ENCODE peak calls at places on chromosome 20, in seven cellular contexts. N is B cell, J is pancreas, F is OCI-LY7, T is tibial nerve, M is foreskin fibroblast, S is progenitor cell of endocrine pancreas. V is an unnamed sample.

GRCh38 chr20:142290-142689 is at the start of gene DEFB126:
- DNase-seq in F (no peak), T (no peak), N (no peak), M (no peak), S (no peak), J (no peak), V (no peak)

GRCh38 chr20:30922129-30922528 is 335.3 kb upstream of the DEFB115 start:
- DNase-seq in F (no peak), J (no peak), N (no peak), T (no peak), S (no peak), M (no peak), V (no peak)

GRCh38 chr20:57439432-57439831 is 48.2 kb downstream of the RBM38 start:
- DNase-seq in M (no peak), N (no peak), T (no peak), J (peak), F (no peak), S (no peak), V (no peak)

GRCh38 chr20:37911262-37911661 is 8.3 kb downstream of the VSTM2L start:
- DNase-seq in T (no peak), J (no peak), M (no peak), N (no peak), F (no peak), S (no peak), V (no peak)

GRCh38 chr20:43662943-43663655 is 3.8 kb upstream of the MYBL2 start:
- DNase-seq in J (no peak), T (no peak), S (no peak), F (no peak), N (no peak), M (peak), V (no peak)

GRCh38 chr20:444862-445426 is 17.4 kb downstream of the TBC1D20 start:
- DNase-seq in J (no peak), T (no peak), S (no peak), M (peak), F (no peak), N (no peak), V (no peak)

GRCh38 chr20:3168079-3168828 is 5.1 kb downstream of the LZTS3 start:
- DNase-seq in J (peak), F (no peak), S (peak), N (peak), M (no peak), T (no peak), V (no peak)

GRCh38 chr20:3318226-3318884 is 79.4 kb upstream of the SLC4A11 start:
- DNase-seq in M (no peak), S (no peak), T (no peak), F (no peak), N (no peak), J (no peak), V (no peak)

GRCh38 chr20:53834044-53834442 is 236.4 kb downstream of the BCAS1 start:
- DNase-seq in N (peak), J (no peak), S (no peak), F (peak), T (no peak), M (peak), V (no peak)

GRCh38 chr20:53079483-53079810 is 107.3 kb downstream of the TSHZ2 start:
- DNase-seq in F (no peak), S (no peak), J (no peak), N (no peak), M (no peak), T (no peak), V (no peak)

GRCh38 chr20:33871362-33871761 is 60.2 kb downstream of the CHMP4B start:
- DNase-seq in F (no peak), T (no peak), N (no peak), M (peak), J (no peak), S (no peak), V (no peak)

GRCh38 chr20:13659288-13659687 is 20.6 kb upstream of the TASP1 start:
- DNase-seq in T (no peak), J (no peak), S (no peak), N (peak), M (no peak), F (peak), V (no peak)

GRCh38 chr20:40254023-40254772 is 434.8 kb downstream of the MAFB start:
- DNase-seq in F (no peak), J (no peak), N (no peak), M (no peak), T (no peak), S (no peak), V (no peak)

GRCh38 chr20:21519136-21519584 is 5.3 kb upstream of the NKX2-2 start:
- DNase-seq in F (no peak), T (no peak), M (no peak), N (no peak), J (no peak), S (no peak), V (no peak)

GRCh38 chr20:60990647-60991046 is 261.4 kb upstream of the CDH4 start:
- DNase-seq in T (no peak), S (no peak), N (no peak), M (no peak), F (no peak), J (no peak), V (no peak)

GRCh38 chr20:37941332-37941731 is 38.4 kb downstream of the VSTM2L start:
- DNase-seq in M (no peak), J (no peak), N (no peak), F (no peak), T (no peak), S (no peak), V (no peak)

GRCh38 chr20:63042448-63043071 is 35.8 kb upstream of the BHLHE23 start:
- DNase-seq in M (no peak), J (no peak), F (no peak), S (no peak), T (no peak), N (no peak), V (no peak)

GRCh38 chr20:13788167-13788834 is 3.5 kb downstream of the NDUFAF5 start:
- DNase-seq in M (peak), F (peak), N (peak), J (peak), T (peak), S (no peak), V (no peak)

GRCh38 chr20:8721098-8721497 is 347.8 kb upstream of the PLCB4 start:
- DNase-seq in S (peak), M (peak), J (peak), N (peak), F (peak), T (peak), V (no peak)

GRCh38 chr20:12595841-12596240 is 412.9 kb upstream of the SPTLC3 start:
- DNase-seq in T (no peak), M (no peak), N (no peak), F (no peak), S (no peak), J (no peak), V (no peak)

GRCh38 chr20:8790442-8791074 is 278.3 kb upstream of the PLCB4 start:
- DNase-seq in S (peak), N (peak), T (peak), J (no peak), F (peak), M (peak), V (no peak)

GRCh38 chr20:22204801-22205200 is 379.6 kb downstream of the FOXA2 start:
- DNase-seq in M (no peak), N (no peak), S (no peak), T (no peak), F (no peak), J (no peak), V (no peak)

GRCh38 chr20:41632896-41633295 is 14.7 kb upstream of the CHD6 start:
- DNase-seq in S (no peak), J (no peak), F (no peak), M (peak), T (no peak), N (peak), V (no peak)

GRCh38 chr20:38334016-38334415 is 12.3 kb upstream of the LBP start:
- DNase-seq in F (no peak), J (no peak), M (no peak), S (no peak), T (no peak), N (no peak), V (no peak)

GRCh38 chr20:45444050-45444449 is 25.5 kb upstream of the WFDC2 start:
- DNase-seq in M (no peak), N (no peak), S (no peak), T (no peak), F (no peak), J (no peak), V (no peak)

GRCh38 chr20:51862796-51863195 is 60.5 kb upstream of the SALL4 start:
- DNase-seq in M (peak), S (no peak), F (no peak), T (no peak), N (no peak), J (no peak), V (no peak)

GRCh38 chr20:46028110-46028509 is 905 bp upstream of the SLC12A5 start:
- DNase-seq in J (no peak), N (no peak), M (no peak), F (no peak), T (no peak), S (no peak), V (no peak)

GRCh38 chr20:51500311-51500710 is 42.2 kb downstream of the NFATC2 start:
- DNase-seq in N (peak), S (no peak), T (no peak), J (no peak), M (no peak), F (peak), V (no peak)

GRCh38 chr20:1130849-1131248 is 12.4 kb downstream of the PSMF1 start:
- DNase-seq in M (no peak), S (no peak), F (no peak), N (peak), T (no peak), J (no peak), V (no peak)

GRCh38 chr20:63142933-63143332 is 73.0 kb downstream of the YTHDF1 start:
- DNase-seq in S (no peak), T (no peak), J (no peak), F (no peak), N (no peak), M (no peak), V (no peak)

GRCh38 chr20:1811621-1812498 is 83.3 kb upstream of the SIRPA start:
- DNase-seq in T (no peak), J (peak), N (no peak), S (no peak), M (peak), F (no peak), V (no peak)

GRCh38 chr20:7031222-7031621 is 263.7 kb downstream of the BMP2 start:
- DNase-seq in F (no peak), J (no peak), T (no peak), N (no peak), S (no peak), M (peak), V (no peak)

GRCh38 chr20:64223526-64224067 is 32.0 kb upstream of the PCMTD2 start:
- DNase-seq in T (no peak), N (no peak), J (no peak), M (peak), F (peak), S (peak), V (peak)
- TF ChIP-seq CTCF in T (no peak), N (no peak), J (no peak), M (peak), F (peak), S (peak), V (no peak)

GRCh38 chr20:5933802-5934436 is 16.4 kb downstream of the TRMT6 start:
- DNase-seq in T (no peak), N (peak), S (no peak), F (peak), J (peak), M (no peak), V (no peak)
- TF ChIP-seq CTCF in T (no peak), N (no peak), S (peak), F (peak), J (no peak), M (no peak), V (no peak)

DNA sequence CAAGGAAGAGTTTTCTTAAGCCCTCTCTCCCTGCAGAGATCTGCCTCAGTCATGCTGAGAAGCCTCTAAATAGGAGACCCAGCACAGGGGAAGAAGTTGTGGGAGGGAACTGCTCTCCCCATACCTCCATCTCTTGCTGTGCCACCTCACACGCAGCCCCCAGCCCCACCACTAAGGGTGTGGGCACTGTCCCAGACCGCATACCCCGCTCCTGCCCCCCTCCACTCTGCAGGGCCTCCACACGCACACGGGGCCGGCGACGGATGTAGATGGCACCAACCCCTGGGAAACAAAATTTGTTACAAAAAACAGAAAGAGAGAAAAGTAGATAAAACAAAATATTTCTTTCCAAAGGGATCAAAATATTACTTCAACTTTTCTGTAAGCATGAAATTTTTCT is 10.2 kb upstream of the CPNE1 start:
- DNase-seq in F (no peak), T (no peak), M (no peak), N (no peak), J (no peak), S (no peak), V (no peak)
- TF ChIP-seq CTCF in F (no peak), T (no peak), M (no peak), N (no peak), J (no peak), S (no peak), V (no peak)

GRCh38 chr20:58447733-58448391 is 58.8 kb downstream of the VAPB start:
- DNase-seq in F (peak), T (peak), S (peak), J (peak), N (peak), M (peak), V (no peak)

GRCh38 chr20:58448958-58449357 is 59.9 kb downstream of the VAPB start:
- DNase-seq in F (no peak), T (no peak), N (no peak), J (no peak), S (no peak), M (no peak), V (no peak)

GRCh38 chr20:58450259-58450658 is 61.2 kb downstream of the VAPB start:
- DNase-seq in N (no peak), F (no peak), M (peak), T (no peak), S (no peak), J (no peak), V (no peak)

GRCh38 chr20:58446938-58447265 is 57.9 kb downstream of the VAPB start:
- DNase-seq in T (no peak), N (no peak), J (no peak), M (no peak), S (no peak), F (no peak), V (no peak)

DNA sequence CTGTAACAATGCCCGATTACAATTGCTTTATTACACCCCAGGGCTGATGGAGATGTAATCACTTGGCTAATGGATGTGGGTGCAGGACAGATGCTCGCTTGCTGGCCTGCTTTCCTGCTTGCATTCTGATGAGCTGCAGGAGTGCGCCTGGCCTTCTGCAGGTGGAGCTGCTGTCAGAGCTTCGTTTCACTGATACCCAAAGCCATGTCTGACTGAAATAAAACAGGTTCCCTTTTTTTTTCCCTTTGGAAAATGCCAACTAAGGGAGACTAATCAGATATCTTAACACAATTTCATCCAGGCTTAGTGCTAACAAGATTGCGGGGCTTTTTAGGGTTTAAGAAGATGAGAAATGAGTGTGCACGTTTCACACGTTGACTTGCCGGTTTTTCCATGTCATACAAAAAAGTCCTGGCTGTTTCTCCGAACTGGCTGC is 60.7 kb downstream of the VAPB start:
- DNase-seq in S (no peak), J (no peak), M (no peak), T (no peak), N (no peak), F (no peak), V (no peak)
- TF ChIP-seq CTCF in S (no peak), J (no peak), M (no peak), T (no peak), N (no peak), F (no peak), V (no peak)

GRCh38 chr20:56195946-56196345 is 52.6 kb upstream of the MC3R start:
- DNase-seq in N (no peak), F (no peak), M (no peak), J (no peak), T (no peak), S (no peak), V (no peak)

GRCh38 chr20:56204206-56204605 is 44.3 kb upstream of the MC3R start:
- DNase-seq in T (no peak), J (no peak), M (no peak), N (no peak), F (no peak), S (no peak), V (no peak)

GRCh38 chr20:56205350-56205749 is 43.2 kb upstream of the MC3R start:
- DNase-seq in F (no peak), S (no peak), N (no peak), M (no peak), J (no peak), T (no peak), V (no peak)

GRCh38 chr20:56202493-56203077 is 45.9 kb upstream of the MC3R start:
- DNase-seq in T (no peak), S (no peak), M (peak), F (peak), J (no peak), N (no peak), V (no peak)

DNA sequence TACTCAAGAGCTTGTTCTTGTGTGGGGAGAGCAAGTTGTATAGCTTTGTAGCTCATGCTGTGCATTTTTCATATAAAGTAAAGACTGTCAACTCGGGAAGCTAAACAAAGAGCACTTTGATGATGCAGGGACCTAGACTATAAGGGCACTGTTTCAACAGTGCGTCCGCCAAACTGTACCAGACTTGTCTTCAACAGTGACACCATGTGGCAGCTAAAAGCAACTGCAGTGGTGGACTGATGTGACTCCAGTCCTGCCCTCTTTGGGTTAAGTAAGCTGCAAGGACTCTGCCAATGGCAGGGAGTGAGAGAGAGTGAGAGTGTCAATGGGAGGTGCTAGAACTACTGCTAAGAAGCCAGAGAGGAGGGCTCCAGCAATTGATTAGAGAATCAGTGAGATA is 48.1 kb upstream of the MC3R start:
- DNase-seq in N (no peak), S (no peak), J (no peak), M (no peak), F (peak), T (no peak), V (no peak)
- TF ChIP-seq CTCF in N (peak), S (no peak), J (no peak), M (peak), F (peak), T (no peak), V (peak)

GRCh38 chr20:25000268-25000801 is 7.8 kb upstream of the APMAP start:
- DNase-seq in F (no peak), T (peak), N (no peak), M (peak), J (peak), S (no peak), V (peak)
- TF ChIP-seq CTCF in F (no peak), T (no peak), N (no peak), M (no peak), J (no peak), S (no peak), V (no peak)

DNA sequence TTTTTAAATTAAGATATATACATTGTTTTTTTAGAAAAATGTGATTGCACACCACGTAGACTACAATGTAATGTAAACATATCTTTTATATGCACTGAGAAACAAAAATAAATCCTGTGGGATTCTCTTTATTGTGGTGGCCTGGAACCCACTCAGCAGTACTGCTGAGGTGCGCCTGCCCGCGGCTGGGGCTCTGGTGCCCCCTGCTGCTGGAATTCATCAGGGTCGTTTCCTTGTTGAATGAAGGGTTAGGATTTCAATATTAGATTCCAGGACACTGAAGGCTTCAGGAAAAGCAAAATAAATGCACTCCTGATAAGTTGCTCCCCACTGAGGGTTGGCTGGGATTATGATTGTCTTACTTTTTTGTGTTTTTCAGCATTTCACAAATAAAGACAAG is 175.8 kb upstream of the GGTLC1 start:
- DNase-seq in T (no peak), M (peak), J (no peak), N (no peak), F (peak), S (no peak), V (peak)
- TF ChIP-seq CTCF in T (no peak), M (peak), J (no peak), N (peak), F (peak), S (peak), V (peak)

GRCh38 chr20:49915118-49915379 is 280 bp downstream of the SPATA2 start:
- DNase-seq in J (no peak), N (no peak), S (no peak), M (no peak), T (no peak), F (no peak), V (no peak)
- TF ChIP-seq CTCF in J (no peak), N (peak), S (no peak), M (no peak), T (no peak), F (peak), V (no peak)

GRCh38 chr20:47854687-47855212 is 69.5 kb upstream of the SULF2 start:
- DNase-seq in T (no peak), N (no peak), M (peak), F (peak), J (no peak), S (no peak), V (no peak)
- TF ChIP-seq CTCF in T (no peak), N (no peak), M (peak), F (peak), J (no peak), S (peak), V (no peak)

V was measured in mesothelial cell of epicardium.